ENCODE peak calls at places on chromosomes 1 and 21, in six cellular contexts. One of them, this sample, is unnamed.
A peak's percentile ranks its signal among the peaks of the same experiment; 100 is the strongest.

GRCh38 chr1:110766336-110766647 is 91.6 kb upstream of the KCNA3 start:
- DNase-seq in heart left ventricle: no peak
- DNase-seq in IMR-90: no peak
- DNase-seq in body of pancreas: no peak
- DNase-seq in Peyer's patch: no peak
- DNase-seq in H1: no peak
- DNase-seq in this sample: no peak

GRCh38 chr1:173590557-173590956 is 12.3 kb downstream of the SLC9C2 start:
- DNase-seq in body of pancreas: no peak
- DNase-seq in heart left ventricle: no peak
- DNase-seq in H1: no peak
- DNase-seq in Peyer's patch: no peak
- DNase-seq in IMR-90: no peak
- DNase-seq in this sample: no peak

GRCh38 chr1:228871314-228872061 is 136.2 kb downstream of the RHOU start:
- DNase-seq in H1: no peak
- DNase-seq in heart left ventricle: no peak
- DNase-seq in IMR-90: no peak
- DNase-seq in body of pancreas: no peak
- DNase-seq in Peyer's patch: no peak
- DNase-seq in this sample: no peak

GRCh38 chr1:236122176-236122575 is 20.2 kb upstream of the GPR137B start:
- DNase-seq in body of pancreas: no peak
- DNase-seq in heart left ventricle: no peak
- DNase-seq in H1: no peak
- DNase-seq in IMR-90: no peak
- DNase-seq in Peyer's patch: no peak
- DNase-seq in this sample: no peak

GRCh38 chr21:41678944-41679343 is 87.9 kb downstream of the RIPK4 start:
- DNase-seq in IMR-90: peak; percentile 94
- DNase-seq in Peyer's patch: peak; percentile 96
- DNase-seq in heart left ventricle: peak; percentile 95
- DNase-seq in H1: peak; percentile 82
- DNase-seq in body of pancreas: peak; percentile 99
- DNase-seq in this sample: peak; percentile 62

GRCh38 chr1:214107322-214108096 is 119.7 kb downstream of the PROX1 start:
- DNase-seq in heart left ventricle: peak; percentile 87
- DNase-seq in Peyer's patch: no peak
- DNase-seq in H1: no peak
- DNase-seq in body of pancreas: peak; percentile 54
- DNase-seq in IMR-90: peak; percentile 0
- DNase-seq in this sample: no peak

GRCh38 chr1:211135342-211135950 is 1.5 kb upstream of the KCNH1 start:
- DNase-seq in body of pancreas: no peak
- DNase-seq in Peyer's patch: no peak
- DNase-seq in IMR-90: peak; percentile 70
- DNase-seq in heart left ventricle: no peak
- DNase-seq in H1: no peak
- DNase-seq in this sample: no peak

GRCh38 chr1:81097860-81098259 is 702.9 kb upstream of the ADGRL2 start:
- DNase-seq in heart left ventricle: no peak
- DNase-seq in Peyer's patch: no peak
- DNase-seq in IMR-90: no peak
- DNase-seq in H1: no peak
- DNase-seq in body of pancreas: no peak
- DNase-seq in this sample: no peak

GRCh38 chr21:45074048-45074817 is at the start of gene ADARB1:
- DNase-seq in Peyer's patch: peak; percentile 74
- DNase-seq in body of pancreas: peak; percentile 50
- DNase-seq in heart left ventricle: peak; percentile 76
- DNase-seq in H1: no peak
- DNase-seq in IMR-90: peak; percentile 56
- DNase-seq in this sample: peak; percentile 66

GRCh38 chr21:26570203-26570602 is 2.9 kb downstream of the CYYR1 start:
- DNase-seq in body of pancreas: no peak
- DNase-seq in H1: no peak
- DNase-seq in IMR-90: no peak
- DNase-seq in heart left ventricle: no peak
- DNase-seq in Peyer's patch: no peak
- DNase-seq in this sample: peak; percentile 29

GRCh38 chr1:100834779-100835645 is 59.6 kb downstream of the EXTL2 start:
- DNase-seq in body of pancreas: no peak
- DNase-seq in IMR-90: peak; percentile 11
- DNase-seq in Peyer's patch: no peak
- DNase-seq in H1: no peak
- DNase-seq in heart left ventricle: no peak
- DNase-seq in this sample: no peak

GRCh38 chr1:57489342-57490036 is 65.6 kb upstream of the DAB1 start:
- DNase-seq in Peyer's patch: no peak
- DNase-seq in heart left ventricle: no peak
- DNase-seq in H1: no peak
- DNase-seq in IMR-90: peak; percentile 91
- DNase-seq in body of pancreas: no peak
- DNase-seq in this sample: no peak

GRCh38 chr1:153190373-153190772 is 12.9 kb upstream of the LELP1 start:
- DNase-seq in H1: no peak
- DNase-seq in IMR-90: no peak
- DNase-seq in heart left ventricle: no peak
- DNase-seq in Peyer's patch: no peak
- DNase-seq in body of pancreas: peak; percentile 25
- DNase-seq in this sample: no peak

GRCh38 chr1:1149416-1149815 is 24.3 kb upstream of the TTLL10 start:
- DNase-seq in Peyer's patch: no peak
- DNase-seq in IMR-90: no peak
- DNase-seq in H1: no peak
- DNase-seq in heart left ventricle: no peak
- DNase-seq in body of pancreas: no peak
- DNase-seq in this sample: no peak

GRCh38 chr21:32189688-32190483 is 89.0 kb downstream of the MIS18A start:
- DNase-seq in Peyer's patch: no peak
- DNase-seq in body of pancreas: no peak
- DNase-seq in H1: no peak
- DNase-seq in IMR-90: no peak
- DNase-seq in heart left ventricle: no peak
- DNase-seq in this sample: no peak

GRCh38 chr21:42636931-42637601 is 16.4 kb upstream of the PDE9A start:
- DNase-seq in Peyer's patch: no peak
- DNase-seq in heart left ventricle: no peak
- DNase-seq in H1: no peak
- DNase-seq in IMR-90: no peak
- DNase-seq in body of pancreas: no peak
- DNase-seq in this sample: no peak

GRCh38 chr1:40892354-40892753 is 30.2 kb upstream of the CITED4 start:
- DNase-seq in body of pancreas: no peak
- DNase-seq in Peyer's patch: no peak
- DNase-seq in IMR-90: no peak
- DNase-seq in H1: no peak
- DNase-seq in heart left ventricle: no peak
- DNase-seq in this sample: no peak

GRCh38 chr21:16522512-16522911 is 792.7 kb downstream of the USP25 start:
- DNase-seq in body of pancreas: no peak
- DNase-seq in heart left ventricle: no peak
- DNase-seq in H1: no peak
- DNase-seq in Peyer's patch: no peak
- DNase-seq in IMR-90: peak; percentile 83
- DNase-seq in this sample: no peak

GRCh38 chr1:1058921-1059493 is 15.1 kb downstream of the RNF223 start:
- DNase-seq in heart left ventricle: no peak
- DNase-seq in body of pancreas: no peak
- DNase-seq in IMR-90: no peak
- DNase-seq in H1: no peak
- DNase-seq in Peyer's patch: no peak
- DNase-seq in this sample: no peak

GRCh38 chr21:39687069-39687468 is 57.9 kb upstream of the IGSF5 start:
- DNase-seq in IMR-90: no peak
- DNase-seq in H1: no peak
- DNase-seq in Peyer's patch: peak; percentile 63
- DNase-seq in body of pancreas: no peak
- DNase-seq in heart left ventricle: no peak
- DNase-seq in this sample: no peak

GRCh38 chr1:109914587-109915240 is 4.1 kb downstream of the CSF1 start:
- DNase-seq in IMR-90: peak; percentile 29
- DNase-seq in body of pancreas: no peak
- DNase-seq in heart left ventricle: peak; percentile 55
- DNase-seq in Peyer's patch: no peak
- DNase-seq in H1: no peak
- DNase-seq in this sample: no peak

GRCh38 chr1:115337633-115338456 is at the start of gene NGF:
- DNase-seq in IMR-90: peak; percentile 78
- DNase-seq in heart left ventricle: peak; percentile 71
- DNase-seq in H1: peak; percentile 63
- DNase-seq in Peyer's patch: no peak
- DNase-seq in body of pancreas: peak; percentile 27
- DNase-seq in this sample: peak; percentile 80

GRCh38 chr1:240194120-240194519 is 102.4 kb downstream of the FMN2 start:
- DNase-seq in Peyer's patch: no peak
- DNase-seq in H1: no peak
- DNase-seq in IMR-90: peak; percentile 74
- DNase-seq in body of pancreas: no peak
- DNase-seq in heart left ventricle: no peak
- DNase-seq in this sample: peak; percentile 72

GRCh38 chr1:25022361-25023189 is 92.5 kb upstream of the RUNX3 start:
- DNase-seq in H1: peak; percentile 23
- DNase-seq in heart left ventricle: peak; percentile 66
- DNase-seq in IMR-90: peak; percentile 96
- DNase-seq in Peyer's patch: peak; percentile 98
- DNase-seq in body of pancreas: peak; percentile 85
- DNase-seq in this sample: peak; percentile 33

GRCh38 chr1:204859885-204860284 is 10.8 kb upstream of the NFASC start:
- DNase-seq in Peyer's patch: no peak
- DNase-seq in H1: no peak
- DNase-seq in body of pancreas: no peak
- DNase-seq in heart left ventricle: no peak
- DNase-seq in IMR-90: no peak
- DNase-seq in this sample: no peak

GRCh38 chr1:35298464-35298863 is 30.0 kb downstream of the ZMYM4 start:
- DNase-seq in heart left ventricle: peak; percentile 31
- DNase-seq in IMR-90: peak; percentile 36
- DNase-seq in H1: no peak
- DNase-seq in Peyer's patch: no peak
- DNase-seq in body of pancreas: peak; percentile 45
- DNase-seq in this sample: no peak

GRCh38 chr1:233473549-233474204 is 140.2 kb upstream of the KCNK1 start:
- DNase-seq in heart left ventricle: no peak
- DNase-seq in IMR-90: no peak
- DNase-seq in Peyer's patch: no peak
- DNase-seq in H1: no peak
- DNase-seq in body of pancreas: no peak
- DNase-seq in this sample: no peak

GRCh38 chr1:209673631-209674417 is 1.4 kb upstream of the G0S2 start:
- DNase-seq in heart left ventricle: no peak
- DNase-seq in IMR-90: no peak
- DNase-seq in body of pancreas: no peak
- DNase-seq in H1: no peak
- DNase-seq in Peyer's patch: peak; percentile 59
- DNase-seq in this sample: no peak
- TF ChIP-seq POLR2A in heart left ventricle: no peak
- TF ChIP-seq POLR2A in IMR-90: no peak
- TF ChIP-seq POLR2A in body of pancreas: no peak
- TF ChIP-seq POLR2A in H1: no peak
- TF ChIP-seq POLR2A in Peyer's patch: no peak
- TF ChIP-seq POLR2A in this sample: no peak

DNA sequence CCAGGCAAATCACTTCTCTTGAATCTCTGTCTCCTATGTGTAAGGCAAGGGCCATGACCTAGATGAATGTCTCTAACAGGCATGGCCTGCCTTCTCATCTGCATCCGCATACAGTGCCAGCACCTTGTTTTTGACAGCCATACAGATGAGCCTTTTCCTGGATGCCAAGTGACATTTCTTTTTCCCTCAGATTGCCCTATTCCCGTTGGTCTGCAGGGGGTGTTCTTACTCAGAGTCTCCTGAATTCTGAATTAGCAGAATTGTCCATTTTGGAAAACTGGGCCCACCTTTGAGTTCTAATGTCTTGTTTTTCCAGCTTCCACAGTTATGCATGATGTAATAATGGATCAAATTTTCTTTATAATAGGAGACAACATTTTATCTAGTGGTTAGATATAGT is 88.0 kb upstream of the ADAR start:
- DNase-seq in heart left ventricle: no peak
- DNase-seq in body of pancreas: no peak
- DNase-seq in IMR-90: no peak
- DNase-seq in H1: no peak
- DNase-seq in Peyer's patch: no peak
- DNase-seq in this sample: no peak
- TF ChIP-seq CTCF in heart left ventricle: peak; percentile 30
- TF ChIP-seq CTCF in body of pancreas: no peak
- TF ChIP-seq CTCF in IMR-90: peak; percentile 36
- TF ChIP-seq CTCF in H1: peak; percentile 32
- TF ChIP-seq CTCF in Peyer's patch: no peak
- TF ChIP-seq CTCF in this sample: peak; percentile 49

DNA sequence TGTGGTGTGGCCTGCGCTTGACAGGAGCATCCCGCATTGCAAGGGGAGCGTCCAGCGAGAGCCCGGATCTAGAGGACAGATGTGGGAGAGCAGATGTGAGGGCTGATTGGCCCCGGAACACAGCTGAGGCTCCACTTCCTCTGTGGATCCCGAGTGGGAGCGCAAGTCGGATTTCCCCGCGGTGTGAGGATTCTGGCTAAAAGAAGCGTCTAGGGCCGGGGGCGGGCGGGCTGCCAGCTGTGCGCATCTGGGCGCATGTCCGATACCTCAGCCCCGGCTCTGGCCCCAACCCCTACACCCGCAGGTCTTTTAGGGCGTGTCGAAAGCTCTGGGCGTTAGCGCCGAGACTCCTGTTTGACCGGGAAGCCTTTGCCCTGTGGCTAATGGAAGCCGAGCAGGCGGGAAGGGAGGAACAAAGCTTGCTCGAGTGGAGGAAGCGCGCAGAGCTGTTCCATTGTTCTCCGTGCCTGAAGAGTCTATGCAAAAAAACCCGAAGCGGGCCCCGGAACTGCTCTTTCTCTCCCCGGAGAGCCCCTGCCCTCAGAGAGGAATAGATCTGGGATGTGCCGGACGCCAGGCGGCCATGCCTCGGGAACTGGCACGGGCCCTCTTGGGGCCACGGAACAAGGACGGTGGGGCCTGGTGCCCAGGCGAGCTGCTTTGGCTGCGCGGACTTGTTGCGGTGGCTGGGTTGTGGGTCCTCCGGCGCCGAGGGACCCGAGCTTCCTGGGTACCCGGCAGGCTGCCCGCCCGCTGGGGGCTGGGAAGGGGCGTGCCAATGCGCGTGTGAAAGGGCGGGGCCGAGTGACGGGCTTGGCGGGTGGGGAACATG is 111.1 kb downstream of the NAV1 start:
- DNase-seq in body of pancreas: peak; percentile 88
- DNase-seq in heart left ventricle: peak; percentile 93
- DNase-seq in IMR-90: peak; percentile 70
- DNase-seq in H1: peak; percentile 47
- DNase-seq in Peyer's patch: peak; percentile 83
- DNase-seq in this sample: peak; percentile 88
- H3K27ac ChIP-seq in body of pancreas: peak overlapping the region; percentile 69
- H3K27ac ChIP-seq in heart left ventricle: peak overlapping the region; percentile 86
- H3K27ac ChIP-seq in IMR-90: peak overlapping the region; percentile 93
- H3K27ac ChIP-seq in H1: no peak overlapping the region
- H3K27ac ChIP-seq in Peyer's patch: peak overlapping the region; percentile 76
- H3K27ac ChIP-seq in this sample: peak overlapping the region; percentile 74

DNA sequence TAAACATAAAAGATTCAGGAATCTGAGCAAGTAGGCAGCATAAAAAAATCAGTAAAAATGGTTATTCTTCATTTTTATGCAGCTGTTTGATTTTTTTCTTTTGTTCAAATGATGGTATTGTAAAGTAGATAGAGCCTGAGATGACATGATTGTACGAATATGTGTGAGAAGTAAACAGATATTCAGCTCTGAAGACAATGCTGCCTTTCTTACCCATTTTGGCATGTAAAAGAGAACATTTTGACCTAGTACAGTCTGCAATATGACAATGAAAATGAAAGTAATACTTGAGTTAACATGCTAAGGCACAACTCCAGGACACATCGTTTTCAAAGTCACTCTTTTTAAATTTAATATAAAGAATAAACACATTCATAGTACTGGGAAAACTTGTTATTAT is 95.7 kb upstream of the NCAM2 start:
- DNase-seq in body of pancreas: no peak
- DNase-seq in heart left ventricle: no peak
- DNase-seq in IMR-90: no peak
- DNase-seq in H1: no peak
- DNase-seq in Peyer's patch: no peak
- DNase-seq in this sample: no peak
- TF ChIP-seq POLR2A in body of pancreas: no peak
- TF ChIP-seq POLR2A in heart left ventricle: no peak
- TF ChIP-seq POLR2A in IMR-90: no peak
- TF ChIP-seq POLR2A in H1: no peak
- TF ChIP-seq POLR2A in Peyer's patch: no peak
- TF ChIP-seq POLR2A in this sample: no peak